ENCODE peak calls at places on chromosomes 4 and X, in ten cellular contexts. P is GM12891, H is suprapubic skin, X is spleen, U is transverse colon, S is stomach, E is H1, D is breast epithelium, R is sigmoid colon, O is SK-N-SH. V is an unnamed sample.

GRCh38 chr4:20662851-20663250 is 37.4 kb upstream of the PACRGL start:
- DNase-seq in D (no peak), S (no peak), P (no peak), H (no peak), R (no peak), E (no peak), O (no peak), X (no peak), U (no peak), V (no peak)

GRCh38 chr4:143406523-143406922 is 69.8 kb downstream of the GAB1 start:
- DNase-seq in D (no peak), P (no peak), R (peak; percentile 89), U (peak; percentile 45), O (no peak), X (no peak), S (peak; percentile 67), E (no peak), H (peak; percentile 88), V (no peak)

GRCh38 chrX:30887288-30887687 is 1.8 kb downstream of the TAB3 start:
- DNase-seq in D (no peak), H (no peak), S (no peak), E (no peak), X (no peak), O (no peak), P (no peak), U (no peak), R (no peak), V (no peak)

GRCh38 chr4:115844180-115844579 is 730.8 kb upstream of the NDST4 start:
- DNase-seq in S (no peak), E (no peak), H (no peak), D (no peak), U (no peak), X (no peak), R (no peak), O (no peak), P (no peak), V (no peak)

GRCh38 chr4:57043304-57044251 is 64.9 kb downstream of the POLR2B start:
- DNase-seq in D (no peak), H (no peak), S (no peak), E (no peak), P (no peak), R (no peak), U (no peak), X (no peak), O (no peak), V (peak; percentile 87)

GRCh38 chrX:40391662-40392061 is 189.1 kb upstream of the ATP6AP2 start:
- DNase-seq in P (no peak), X (no peak), E (no peak), D (no peak), O (no peak), R (no peak), S (no peak), H (no peak), U (no peak), V (no peak)

GRCh38 chrX:15761564-15762191 is 23.6 kb downstream of the CA5B start:
- DNase-seq in X (no peak), O (peak; percentile 62), D (no peak), H (no peak), P (no peak), U (no peak), S (no peak), E (no peak), R (no peak), V (no peak)

GRCh38 chr4:87497141-87497540 is 32.0 kb downstream of the SPARCL1 start:
- DNase-seq in O (no peak), P (no peak), E (peak; percentile 68), X (no peak), H (no peak), R (no peak), S (no peak), D (no peak), U (no peak), V (no peak)

GRCh38 chr4:21451032-21451431 is 497.5 kb downstream of the KCNIP4 start:
- DNase-seq in R (no peak), X (no peak), O (no peak), S (no peak), E (no peak), P (no peak), H (no peak), U (no peak), D (no peak), V (no peak)

GRCh38 chr4:40038972-40039371 is 17.7 kb upstream of the N4BP2 start:
- DNase-seq in D (no peak), H (no peak), R (no peak), P (no peak), E (no peak), S (no peak), U (no peak), X (no peak), O (no peak), V (no peak)

GRCh38 chr4:147981305-147981704 is 249.4 kb downstream of the ARHGAP10 start:
- DNase-seq in P (no peak), O (no peak), S (no peak), X (no peak), D (no peak), R (no peak), E (no peak), U (no peak), H (no peak), V (no peak)

GRCh38 chrX:76454456-76454927 is 27.0 kb downstream of the MAGEE1 start:
- DNase-seq in R (no peak), H (no peak), D (no peak), S (no peak), X (peak; percentile 24), E (peak; percentile 52), O (peak; percentile 6), P (no peak), U (no peak), V (no peak)

GRCh38 chrX:136639506-136640176 is 8.3 kb upstream of the CD40LG start:
- DNase-seq in H (no peak), E (no peak), R (no peak), X (no peak), P (no peak), S (no peak), U (no peak), O (no peak), D (no peak), V (no peak)

GRCh38 chrX:53074987-53075386 is 7.2 kb upstream of the TSPYL2 start:
- DNase-seq in S (no peak), H (peak; percentile 21), X (peak; percentile 49), U (no peak), P (no peak), D (no peak), O (no peak), R (no peak), E (no peak), V (no peak)

GRCh38 chrX:63686878-63687714 is 97.9 kb downstream of the ARHGEF9 start:
- DNase-seq in U (no peak), H (no peak), P (no peak), S (no peak), X (no peak), E (peak; percentile 43), R (no peak), O (peak; percentile 42), D (no peak), V (no peak)

GRCh38 chr4:2907226-2907625 is 56.0 kb downstream of the NOP14 start:
- DNase-seq in S (no peak), R (no peak), D (no peak), X (no peak), H (no peak), E (no peak), U (no peak), P (no peak), O (no peak), V (no peak)

GRCh38 chr4:8355864-8356565 is 84.5 kb downstream of the ACOX3 start:
- DNase-seq in U (no peak), S (no peak), D (peak; percentile 20), O (no peak), R (peak; percentile 77), X (no peak), H (peak; percentile 47), P (no peak), E (no peak), V (no peak)

GRCh38 chr4:14280567-14280966 is 653.0 kb upstream of the BOD1L1 start:
- DNase-seq in U (no peak), P (no peak), E (no peak), O (no peak), D (no peak), S (no peak), R (no peak), H (no peak), X (no peak), V (no peak)
- TF ChIP-seq POLR2AphosphoS5 in U (no peak), P (no peak), E (no peak), O (no peak), D (no peak), S (no peak), R (no peak), H (no peak), X (no peak), V (no peak)

DNA sequence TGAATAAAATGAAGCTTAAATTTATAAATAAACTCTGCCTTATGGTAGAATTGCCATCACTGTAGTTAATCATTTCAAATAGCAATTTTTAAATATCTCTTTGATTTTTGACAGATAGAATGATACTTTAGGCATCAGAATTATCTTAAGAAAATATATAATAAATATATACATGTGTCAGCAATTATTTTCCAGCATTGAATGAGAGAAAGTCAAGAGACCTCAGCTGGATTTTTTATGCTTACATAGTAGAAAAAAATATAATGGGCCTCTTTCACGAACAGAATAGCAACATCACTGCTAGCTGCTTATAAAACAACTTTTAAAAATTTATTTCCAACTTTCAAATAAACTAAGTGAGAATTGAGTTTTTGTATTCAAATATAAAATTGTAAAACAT is 424.0 kb upstream of the MAGEB16 start:
- DNase-seq in E (no peak), H (no peak), U (no peak), S (no peak), X (no peak), R (no peak), P (no peak), O (no peak), D (no peak), V (no peak)
- TF ChIP-seq POLR2AphosphoS5 in E (no peak), H (no peak), U (no peak), S (no peak), X (no peak), R (no peak), P (no peak), O (no peak), D (no peak), V (no peak)

GRCh38 chrX:67961516-67961915 is 417.7 kb downstream of the AR start:
- DNase-seq in E (no peak), X (no peak), O (no peak), R (no peak), H (no peak), S (no peak), D (no peak), P (no peak), U (no peak), V (no peak)
- TF ChIP-seq POLR2AphosphoS5 in E (no peak), X (no peak), O (no peak), R (no peak), H (no peak), S (no peak), D (no peak), P (no peak), U (no peak), V (no peak)

GRCh38 chr4:174069848-174070330 is 213.6 kb downstream of the FBXO8 start:
- DNase-seq in X (no peak), R (no peak), H (no peak), S (no peak), U (no peak), O (peak; percentile 69), E (no peak), P (no peak), D (no peak), V (no peak)
- TF ChIP-seq POLR2AphosphoS5 in X (no peak), R (no peak), H (no peak), S (no peak), U (no peak), O (peak; percentile 74), E (no peak), P (no peak), D (no peak), V (no peak)

V was measured in esophagus muscularis mucosa.